ENCODE peak calls at places on chromosome 11, in eight cellular contexts. M is astrocyte of the spinal cord, U is hepatocyte, W is Peyer's patch, F is endothelial cell, L is psoas muscle, C is neural progenitor cell, J is body of pancreas. O is an unnamed sample.

GRCh38 chr11:78325274-78325781 is 92.3 kb downstream of the GAB2 start:
- DNase-seq in M (no peak), U (no peak), W (no peak), F (no peak), L (no peak), C (no peak), J (no peak), O (no peak)

GRCh38 chr11:72217856-72218745 is 1.5 kb downstream of the FOLR2 start:
- DNase-seq in M (no peak), U (no peak), W (no peak), F (no peak), L (no peak), C (no peak), J (no peak), O (no peak)

GRCh38 chr11:115928811-115929210 is 424.6 kb upstream of the CADM1 start:
- DNase-seq in M (no peak), U (no peak), W (no peak), F (no peak), L (no peak), C (no peak), J (no peak), O (no peak)

GRCh38 chr11:109783842-109784241 is 309.4 kb upstream of the ZC3H12C start:
- DNase-seq in M (no peak), U (no peak), W (no peak), F (no peak), L (no peak), C (peak; percentile 25), J (no peak), O (peak; percentile 10)

GRCh38 chr11:67375320-67376021 is 2.1 kb upstream of the CLCF1 start:
- DNase-seq in M (no peak), U (no peak), W (no peak), F (no peak), L (no peak), C (peak; percentile 41), J (peak; percentile 15), O (no peak)

GRCh38 chr11:6992457-6993431 is 27.4 kb downstream of the ZNF214 start:
- DNase-seq in M (peak; percentile 94), U (peak; percentile 11), W (no peak), F (no peak), L (no peak), C (no peak), J (no peak), O (no peak)

GRCh38 chr11:125591659-125592304 is 870 bp upstream of the STT3A start:
- DNase-seq in M (peak; percentile 44), U (peak; percentile 55), W (peak; percentile 63), F (peak; percentile 45), L (peak; percentile 69), C (peak; percentile 79), J (peak; percentile 36), O (peak; percentile 41)

GRCh38 chr11:108916290-108916689 is 251.4 kb downstream of the DDX10 start:
- DNase-seq in M (peak; percentile 30), U (no peak), W (no peak), F (no peak), L (no peak), C (no peak), J (no peak), O (no peak)

GRCh38 chr11:116035972-116036371 is 531.8 kb upstream of the CADM1 start:
- DNase-seq in M (no peak), U (no peak), W (no peak), F (no peak), L (no peak), C (no peak), J (no peak), O (peak; percentile 2)

GRCh38 chr11:62004473-62004872 is 37.0 kb upstream of the FTH1 start:
- DNase-seq in M (peak; percentile 75), U (no peak), W (peak; percentile 52), F (no peak), L (peak; percentile 64), C (no peak), J (no peak), O (peak; percentile 58)

GRCh38 chr11:101126551-101127347 is 2.9 kb downstream of the PGR start:
- DNase-seq in M (peak; percentile 17), U (peak; percentile 8), W (no peak), F (peak; percentile 13), L (peak; percentile 59), C (peak; percentile 58), J (no peak), O (no peak)

GRCh38 chr11:35873721-35874120 is 70.1 kb upstream of the LDLRAD3 start:
- DNase-seq in M (no peak), U (no peak), W (no peak), F (no peak), L (no peak), C (no peak), J (peak; percentile 74), O (no peak)

GRCh38 chr11:115256326-115257197 is 247.7 kb downstream of the CADM1 start:
- DNase-seq in M (no peak), U (no peak), W (no peak), F (peak; percentile 12), L (no peak), C (no peak), J (no peak), O (peak; percentile 38)

GRCh38 chr11:9315078-9315688 is 790 bp upstream of the TMEM41B start:
- DNase-seq in M (peak; percentile 22), U (no peak), W (no peak), F (peak; percentile 6), L (no peak), C (peak; percentile 40), J (peak; percentile 15), O (no peak)

GRCh38 chr11:95279921-95280861 is 49.2 kb upstream of the SESN3 start:
- DNase-seq in M (no peak), U (peak; percentile 30), W (no peak), F (no peak), L (peak; percentile 43), C (no peak), J (no peak), O (peak; percentile 20)

GRCh38 chr11:108025387-108026080 is 16.8 kb downstream of the CUL5 start:
- DNase-seq in M (no peak), U (no peak), W (no peak), F (peak; percentile 36), L (no peak), C (no peak), J (no peak), O (peak; percentile 43)

GRCh38 chr11:15638386-15638787 is 523.7 kb downstream of the INSC start:
- DNase-seq in M (no peak), U (no peak), W (no peak), F (no peak), L (no peak), C (no peak), J (no peak), O (no peak)

GRCh38 chr11:68128682-68129327 is 7.6 kb upstream of the CHKA start:
- DNase-seq in M (peak; percentile 76), U (peak; percentile 91), W (peak; percentile 86), F (no peak), L (peak; percentile 65), C (no peak), J (peak; percentile 98), O (no peak)

GRCh38 chr11:57410287-57410686 is 16.6 kb downstream of the SLC43A3 start:
- DNase-seq in M (peak; percentile 87), U (no peak), W (no peak), F (no peak), L (no peak), C (no peak), J (no peak), O (no peak)

GRCh38 chr11:130511765-130512164 is 63.3 kb downstream of the ADAMTS15 start:
- DNase-seq in M (no peak), U (no peak), W (no peak), F (no peak), L (no peak), C (no peak), J (no peak), O (no peak)

GRCh38 chr11:128342511-128343133 is 244.7 kb downstream of the ETS1 start:
- DNase-seq in M (peak; percentile 76), U (peak; percentile 64), W (peak; percentile 84), F (no peak), L (peak; percentile 76), C (no peak), J (peak; percentile 20), O (peak; percentile 60)

GRCh38 chr11:16070573-16070972 is 285.8 kb downstream of the SOX6 start:
- DNase-seq in M (no peak), U (no peak), W (no peak), F (no peak), L (no peak), C (peak; percentile 11), J (no peak), O (no peak)

GRCh38 chr11:6520265-6520664 is 23.2 kb downstream of the DNHD1 start:
- DNase-seq in M (no peak), U (no peak), W (no peak), F (no peak), L (no peak), C (no peak), J (no peak), O (no peak)

GRCh38 chr11:97259434-97259833 is 869.6 kb downstream of the JRKL start:
- DNase-seq in M (no peak), U (no peak), W (no peak), F (no peak), L (no peak), C (no peak), J (no peak), O (no peak)

GRCh38 chr11:9858218-9858617 is 194.3 kb downstream of the SWAP70 start:
- DNase-seq in M (no peak), U (no peak), W (no peak), F (peak; percentile 4), L (no peak), C (no peak), J (no peak), O (no peak)

GRCh38 chr11:108516125-108516524 is 17.9 kb upstream of the POGLUT3 start:
- DNase-seq in M (no peak), U (no peak), W (no peak), F (no peak), L (no peak), C (no peak), J (no peak), O (no peak)

GRCh38 chr11:134504146-134504905 is 92.3 kb upstream of the B3GAT1 start:
- DNase-seq in M (no peak), U (no peak), W (peak; percentile 32), F (no peak), L (no peak), C (peak; percentile 34), J (no peak), O (no peak)

GRCh38 chr11:92399702-92400101 is 175.1 kb downstream of the FAT3 start:
- DNase-seq in M (no peak), U (no peak), W (no peak), F (no peak), L (no peak), C (peak; percentile 15), J (no peak), O (no peak)
- TF ChIP-seq CTCF in M (no peak), U (peak; percentile 10), W (no peak), F (no peak), L (no peak), C (peak; percentile 45), J (no peak), O (no peak)

GRCh38 chr11:65581928-65582327 is 6.1 kb downstream of the EHBP1L1 start:
- DNase-seq in M (no peak), U (no peak), W (no peak), F (no peak), L (no peak), C (no peak), J (no peak), O (no peak)
- TF ChIP-seq CTCF in M (no peak), U (no peak), W (no peak), F (no peak), L (no peak), C (no peak), J (no peak), O (no peak)

GRCh38 chr11:2401436-2401984 is 960 bp downstream of the TSSC4 start:
- DNase-seq in M (no peak), U (no peak), W (no peak), F (no peak), L (no peak), C (no peak), J (no peak), O (no peak)
- TF ChIP-seq CTCF in M (no peak), U (no peak), W (no peak), F (no peak), L (no peak), C (no peak), J (no peak), O (no peak)

GRCh38 chr11:119295178-119295577 is 21.8 kb downstream of the MCAM start:
- DNase-seq in M (no peak), U (no peak), W (no peak), F (no peak), L (no peak), C (no peak), J (no peak), O (no peak)
- TF ChIP-seq CTCF in M (no peak), U (no peak), W (no peak), F (no peak), L (no peak), C (peak; percentile 7), J (no peak), O (peak; percentile 21)